ENCODE peak calls at places on chromosome X, in ten cellular contexts. One of them, this sample, is unnamed.
A peak's percentile ranks its signal among the peaks of the same experiment; 100 is the strongest.

GRCh38 chrX:129534816-129535578 is 5.1 kb upstream of the OCRL start:
- DNase-seq in left ventricle myocardium inferior: no peak
- DNase-seq in AG09319: no peak
- DNase-seq in GM10248: no peak
- DNase-seq in activated B cell treated with CpG ODN at 0.5 μM for 24 hours: no peak
- DNase-seq in cardiac fibroblast: no peak
- DNase-seq in uterus: no peak
- DNase-seq in Caco-2: no peak
- DNase-seq in brain microvascular endothelial cell: no peak
- DNase-seq in astrocyte of the spinal cord: no peak
- DNase-seq in this sample: no peak

GRCh38 chrX:74551934-74552333 is 62.5 kb downstream of the RLIM start:
- DNase-seq in astrocyte of the spinal cord: no peak
- DNase-seq in brain microvascular endothelial cell: no peak
- DNase-seq in uterus: no peak
- DNase-seq in Caco-2: no peak
- DNase-seq in AG09319: no peak
- DNase-seq in activated B cell treated with CpG ODN at 0.5 μM for 24 hours: no peak
- DNase-seq in cardiac fibroblast: no peak
- DNase-seq in GM10248: no peak
- DNase-seq in left ventricle myocardium inferior: no peak
- DNase-seq in this sample: no peak

GRCh38 chrX:39397561-39398200 is 596.4 kb downstream of the MID1IP1 start:
- DNase-seq in brain microvascular endothelial cell: no peak
- DNase-seq in left ventricle myocardium inferior: no peak
- DNase-seq in AG09319: no peak
- DNase-seq in cardiac fibroblast: no peak
- DNase-seq in GM10248: no peak
- DNase-seq in Caco-2: no peak
- DNase-seq in astrocyte of the spinal cord: no peak
- DNase-seq in uterus: no peak
- DNase-seq in activated B cell treated with CpG ODN at 0.5 μM for 24 hours: no peak
- DNase-seq in this sample: no peak

GRCh38 chrX:22666441-22666840 is 333.3 kb upstream of the DDX53 start:
- DNase-seq in uterus: no peak
- DNase-seq in GM10248: peak; percentile 11
- DNase-seq in left ventricle myocardium inferior: no peak
- DNase-seq in brain microvascular endothelial cell: peak; percentile 25
- DNase-seq in AG09319: no peak
- DNase-seq in cardiac fibroblast: peak; percentile 69
- DNase-seq in activated B cell treated with CpG ODN at 0.5 μM for 24 hours: no peak
- DNase-seq in Caco-2: no peak
- DNase-seq in astrocyte of the spinal cord: peak; percentile 18
- DNase-seq in this sample: no peak

GRCh38 chrX:70292788-70293187 is 2.9 kb downstream of the KIF4A start:
- DNase-seq in brain microvascular endothelial cell: no peak
- DNase-seq in astrocyte of the spinal cord: no peak
- DNase-seq in AG09319: no peak
- DNase-seq in cardiac fibroblast: peak; percentile 26
- DNase-seq in GM10248: no peak
- DNase-seq in uterus: no peak
- DNase-seq in Caco-2: no peak
- DNase-seq in left ventricle myocardium inferior: no peak
- DNase-seq in activated B cell treated with CpG ODN at 0.5 μM for 24 hours: no peak
- DNase-seq in this sample: no peak

GRCh38 chrX:50707955-50708694 is 105.9 kb downstream of the SHROOM4 start:
- DNase-seq in brain microvascular endothelial cell: no peak
- DNase-seq in cardiac fibroblast: no peak
- DNase-seq in AG09319: no peak
- DNase-seq in left ventricle myocardium inferior: no peak
- DNase-seq in astrocyte of the spinal cord: peak; percentile 36
- DNase-seq in activated B cell treated with CpG ODN at 0.5 μM for 24 hours: no peak
- DNase-seq in GM10248: no peak
- DNase-seq in uterus: no peak
- DNase-seq in Caco-2: no peak
- DNase-seq in this sample: no peak

GRCh38 chrX:56728752-56729151 is 291 bp upstream of the NBDY start:
- DNase-seq in uterus: peak; percentile 29
- DNase-seq in GM10248: no peak
- DNase-seq in brain microvascular endothelial cell: peak; percentile 8
- DNase-seq in astrocyte of the spinal cord: peak; percentile 59
- DNase-seq in AG09319: no peak
- DNase-seq in Caco-2: no peak
- DNase-seq in cardiac fibroblast: peak; percentile 14
- DNase-seq in left ventricle myocardium inferior: no peak
- DNase-seq in activated B cell treated with CpG ODN at 0.5 μM for 24 hours: no peak
- DNase-seq in this sample: no peak

GRCh38 chrX:9530848-9531274 is 66.0 kb downstream of the TBL1X start:
- DNase-seq in uterus: peak; percentile 79
- DNase-seq in Caco-2: peak; percentile 71
- DNase-seq in activated B cell treated with CpG ODN at 0.5 μM for 24 hours: peak; percentile 28
- DNase-seq in brain microvascular endothelial cell: peak; percentile 84
- DNase-seq in GM10248: peak; percentile 59
- DNase-seq in left ventricle myocardium inferior: peak; percentile 77
- DNase-seq in astrocyte of the spinal cord: peak; percentile 83
- DNase-seq in cardiac fibroblast: peak; percentile 97
- DNase-seq in AG09319: peak; percentile 68
- DNase-seq in this sample: no peak

GRCh38 chrX:118420462-118420861 is 74.6 kb downstream of the WDR44 start:
- DNase-seq in brain microvascular endothelial cell: peak; percentile 46
- DNase-seq in astrocyte of the spinal cord: peak; percentile 42
- DNase-seq in GM10248: no peak
- DNase-seq in uterus: no peak
- DNase-seq in cardiac fibroblast: peak; percentile 63
- DNase-seq in Caco-2: no peak
- DNase-seq in left ventricle myocardium inferior: no peak
- DNase-seq in AG09319: peak; percentile 3
- DNase-seq in activated B cell treated with CpG ODN at 0.5 μM for 24 hours: no peak
- DNase-seq in this sample: no peak

GRCh38 chrX:7983594-7983993 is 56.4 kb upstream of the PNPLA4 start:
- DNase-seq in cardiac fibroblast: no peak
- DNase-seq in brain microvascular endothelial cell: no peak
- DNase-seq in activated B cell treated with CpG ODN at 0.5 μM for 24 hours: no peak
- DNase-seq in Caco-2: no peak
- DNase-seq in left ventricle myocardium inferior: no peak
- DNase-seq in AG09319: no peak
- DNase-seq in GM10248: no peak
- DNase-seq in astrocyte of the spinal cord: no peak
- DNase-seq in uterus: no peak
- DNase-seq in this sample: no peak

GRCh38 chrX:7985568-7985967 is 58.4 kb upstream of the PNPLA4 start:
- DNase-seq in cardiac fibroblast: no peak
- DNase-seq in astrocyte of the spinal cord: peak; percentile 35
- DNase-seq in activated B cell treated with CpG ODN at 0.5 μM for 24 hours: no peak
- DNase-seq in left ventricle myocardium inferior: no peak
- DNase-seq in Caco-2: no peak
- DNase-seq in AG09319: no peak
- DNase-seq in uterus: no peak
- DNase-seq in GM10248: no peak
- DNase-seq in brain microvascular endothelial cell: no peak
- DNase-seq in this sample: no peak

GRCh38 chrX:7987160-7987992 is 60.2 kb upstream of the PNPLA4 start:
- DNase-seq in uterus: no peak
- DNase-seq in left ventricle myocardium inferior: no peak
- DNase-seq in Caco-2: no peak
- DNase-seq in astrocyte of the spinal cord: peak; percentile 5
- DNase-seq in activated B cell treated with CpG ODN at 0.5 μM for 24 hours: no peak
- DNase-seq in AG09319: no peak
- DNase-seq in GM10248: no peak
- DNase-seq in brain microvascular endothelial cell: peak; percentile 10
- DNase-seq in cardiac fibroblast: no peak
- DNase-seq in this sample: no peak
- TF ChIP-seq CTCF in uterus: no peak
- TF ChIP-seq CTCF in left ventricle myocardium inferior: no peak
- TF ChIP-seq CTCF in Caco-2: no peak
- TF ChIP-seq CTCF in astrocyte of the spinal cord: no peak
- TF ChIP-seq CTCF in activated B cell treated with CpG ODN at 0.5 μM for 24 hours: no peak
- TF ChIP-seq CTCF in AG09319: no peak
- TF ChIP-seq CTCF in GM10248: no peak
- TF ChIP-seq CTCF in brain microvascular endothelial cell: no peak
- TF ChIP-seq CTCF in cardiac fibroblast: no peak
- TF ChIP-seq CTCF in this sample: no peak

GRCh38 chrX:23667239-23668177 is at the start of gene PRDX4:
- DNase-seq in cardiac fibroblast: peak; percentile 93
- DNase-seq in astrocyte of the spinal cord: peak; percentile 89
- DNase-seq in AG09319: peak; percentile 67
- DNase-seq in activated B cell treated with CpG ODN at 0.5 μM for 24 hours: peak; percentile 66
- DNase-seq in brain microvascular endothelial cell: peak; percentile 78
- DNase-seq in left ventricle myocardium inferior: peak; percentile 89
- DNase-seq in GM10248: peak; percentile 85
- DNase-seq in Caco-2: peak; percentile 90
- DNase-seq in uterus: peak; percentile 86
- DNase-seq in this sample: peak; percentile 87
- TF ChIP-seq CTCF in cardiac fibroblast: no peak
- TF ChIP-seq CTCF in astrocyte of the spinal cord: no peak
- TF ChIP-seq CTCF in AG09319: no peak
- TF ChIP-seq CTCF in activated B cell treated with CpG ODN at 0.5 μM for 24 hours: no peak
- TF ChIP-seq CTCF in brain microvascular endothelial cell: no peak
- TF ChIP-seq CTCF in left ventricle myocardium inferior: no peak
- TF ChIP-seq CTCF in GM10248: no peak
- TF ChIP-seq CTCF in Caco-2: no peak
- TF ChIP-seq CTCF in uterus: no peak
- TF ChIP-seq CTCF in this sample: no peak

GRCh38 chrX:106170318-106170717 is 2.2 kb downstream of the PWWP3B start:
- DNase-seq in uterus: no peak
- DNase-seq in Caco-2: no peak
- DNase-seq in AG09319: no peak
- DNase-seq in GM10248: no peak
- DNase-seq in left ventricle myocardium inferior: no peak
- DNase-seq in brain microvascular endothelial cell: peak; percentile 33
- DNase-seq in astrocyte of the spinal cord: peak; percentile 52
- DNase-seq in activated B cell treated with CpG ODN at 0.5 μM for 24 hours: no peak
- DNase-seq in cardiac fibroblast: peak; percentile 49
- DNase-seq in this sample: no peak
- TF ChIP-seq CTCF in uterus: peak; percentile 35
- TF ChIP-seq CTCF in Caco-2: peak; percentile 33
- TF ChIP-seq CTCF in AG09319: peak; percentile 42
- TF ChIP-seq CTCF in GM10248: no peak
- TF ChIP-seq CTCF in left ventricle myocardium inferior: peak; percentile 60
- TF ChIP-seq CTCF in brain microvascular endothelial cell: peak; percentile 65
- TF ChIP-seq CTCF in astrocyte of the spinal cord: peak; percentile 68
- TF ChIP-seq CTCF in activated B cell treated with CpG ODN at 0.5 μM for 24 hours: no peak
- TF ChIP-seq CTCF in cardiac fibroblast: peak; percentile 47
- TF ChIP-seq CTCF in this sample: no peak

DNA sequence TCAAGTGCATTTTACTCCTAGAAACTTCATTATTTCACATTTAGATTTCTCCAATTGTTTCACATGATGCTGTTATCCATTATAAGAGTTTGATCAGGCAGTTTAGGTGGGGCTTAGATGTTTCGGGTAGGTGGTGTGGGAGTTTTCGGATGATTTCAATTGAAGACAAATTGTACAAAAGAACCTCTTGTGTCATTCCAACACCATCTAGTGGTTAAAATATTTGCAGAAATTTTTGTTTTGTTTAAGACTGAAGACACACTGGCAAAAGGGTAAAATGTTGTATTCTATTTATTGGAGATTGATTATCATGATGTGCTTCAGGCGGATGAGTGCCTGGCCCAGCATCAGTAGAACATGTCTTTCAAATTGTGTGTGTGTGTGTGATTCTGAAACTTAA is 212.7 kb downstream of the SH3BGRL start:
- DNase-seq in Caco-2: no peak
- DNase-seq in astrocyte of the spinal cord: peak; percentile 1
- DNase-seq in AG09319: no peak
- DNase-seq in brain microvascular endothelial cell: no peak
- DNase-seq in activated B cell treated with CpG ODN at 0.5 μM for 24 hours: no peak
- DNase-seq in GM10248: no peak
- DNase-seq in left ventricle myocardium inferior: no peak
- DNase-seq in uterus: no peak
- DNase-seq in cardiac fibroblast: no peak
- DNase-seq in this sample: no peak
- TF ChIP-seq CTCF in Caco-2: no peak
- TF ChIP-seq CTCF in astrocyte of the spinal cord: no peak
- TF ChIP-seq CTCF in AG09319: no peak
- TF ChIP-seq CTCF in brain microvascular endothelial cell: no peak
- TF ChIP-seq CTCF in activated B cell treated with CpG ODN at 0.5 μM for 24 hours: no peak
- TF ChIP-seq CTCF in GM10248: no peak
- TF ChIP-seq CTCF in left ventricle myocardium inferior: no peak
- TF ChIP-seq CTCF in uterus: peak; percentile 5
- TF ChIP-seq CTCF in cardiac fibroblast: no peak
- TF ChIP-seq CTCF in this sample: no peak

DNA sequence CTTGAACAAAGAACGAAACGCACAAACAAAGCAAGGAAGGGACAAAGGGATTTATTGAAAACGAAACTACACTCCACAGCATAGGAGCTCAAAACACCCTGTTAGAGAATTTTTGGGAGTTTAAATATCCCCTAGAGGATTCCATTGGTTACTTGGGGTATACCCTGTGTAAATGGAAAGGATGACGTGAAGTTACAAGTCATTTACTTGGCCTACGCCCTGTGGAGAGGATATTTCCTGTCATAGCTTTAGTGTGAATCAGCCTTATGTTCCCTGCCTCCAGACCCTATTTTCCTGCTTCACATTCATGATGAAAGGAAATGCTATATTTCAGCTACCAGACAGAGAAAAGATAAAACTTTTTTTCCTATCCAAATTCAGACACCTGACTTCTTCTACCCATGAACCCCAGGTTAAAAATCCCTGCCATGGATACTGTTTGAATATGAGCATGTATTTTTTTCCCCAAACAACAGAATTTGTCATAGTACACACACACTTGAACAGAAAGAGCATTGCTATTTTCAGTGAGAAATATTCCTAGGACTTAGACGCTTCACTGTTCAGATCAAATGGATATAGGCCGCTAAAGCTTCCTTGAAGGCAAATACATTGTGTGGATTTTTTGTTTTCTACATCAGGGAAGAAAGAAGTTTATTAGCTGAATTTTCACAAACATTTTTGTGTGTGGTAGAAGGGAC is 20.4 kb downstream of the PIN4 start:
- DNase-seq in cardiac fibroblast: peak; percentile 73
- DNase-seq in brain microvascular endothelial cell: peak; percentile 75
- DNase-seq in Caco-2: no peak
- DNase-seq in uterus: no peak
- DNase-seq in left ventricle myocardium inferior: no peak
- DNase-seq in GM10248: no peak
- DNase-seq in activated B cell treated with CpG ODN at 0.5 μM for 24 hours: no peak
- DNase-seq in astrocyte of the spinal cord: peak; percentile 83
- DNase-seq in AG09319: peak; percentile 16
- DNase-seq in this sample: no peak
- TF ChIP-seq CTCF in cardiac fibroblast: no peak
- TF ChIP-seq CTCF in brain microvascular endothelial cell: no peak
- TF ChIP-seq CTCF in Caco-2: no peak
- TF ChIP-seq CTCF in uterus: no peak
- TF ChIP-seq CTCF in left ventricle myocardium inferior: no peak
- TF ChIP-seq CTCF in GM10248: no peak
- TF ChIP-seq CTCF in activated B cell treated with CpG ODN at 0.5 μM for 24 hours: no peak
- TF ChIP-seq CTCF in astrocyte of the spinal cord: no peak
- TF ChIP-seq CTCF in AG09319: no peak
- TF ChIP-seq CTCF in this sample: no peak

This sample was measured in CD14-positive monocyte.